ENCODE peak calls at places on chromosomes 11 and 22, in six cellular contexts. One of them, this sample, is unnamed.

GRCh38 chr22:50340157-50340879 is 2.8 kb upstream of the PPP6R2 start:
- DNase-seq in non-pigmented ciliary epithelial cell: no peak
- DNase-seq in stimulated activated CD8-positive, alpha-beta memory T cell treated with anti-CD3 and anti-CD28 coated beads, Interleukin-2, amount 100 ng/mL, for 1 hour: no peak
- DNase-seq in Right ventricle myocardium inferior: no peak
- DNase-seq in Right ventricle myocardium superior: no peak
- DNase-seq in lower lobe of right lung: no peak
- DNase-seq in this sample: no peak

GRCh38 chr11:33315822-33316221 is 58.6 kb downstream of the HIPK3 start:
- DNase-seq in Right ventricle myocardium inferior: no peak
- DNase-seq in lower lobe of right lung: no peak
- DNase-seq in Right ventricle myocardium superior: no peak
- DNase-seq in stimulated activated CD8-positive, alpha-beta memory T cell treated with anti-CD3 and anti-CD28 coated beads, Interleukin-2, amount 100 ng/mL, for 1 hour: no peak
- DNase-seq in non-pigmented ciliary epithelial cell: no peak
- DNase-seq in this sample: no peak

GRCh38 chr22:42939941-42940653 is 74.9 kb downstream of the PACSIN2 start:
- DNase-seq in stimulated activated CD8-positive, alpha-beta memory T cell treated with anti-CD3 and anti-CD28 coated beads, Interleukin-2, amount 100 ng/mL, for 1 hour: no peak
- DNase-seq in lower lobe of right lung: peak
- DNase-seq in Right ventricle myocardium inferior: no peak
- DNase-seq in non-pigmented ciliary epithelial cell: peak
- DNase-seq in Right ventricle myocardium superior: no peak
- DNase-seq in this sample: no peak

GRCh38 chr22:48710410-48710809 is 1117.3 kb downstream of the BRD1 start:
- DNase-seq in lower lobe of right lung: no peak
- DNase-seq in Right ventricle myocardium inferior: no peak
- DNase-seq in stimulated activated CD8-positive, alpha-beta memory T cell treated with anti-CD3 and anti-CD28 coated beads, Interleukin-2, amount 100 ng/mL, for 1 hour: no peak
- DNase-seq in Right ventricle myocardium superior: no peak
- DNase-seq in non-pigmented ciliary epithelial cell: no peak
- DNase-seq in this sample: no peak

GRCh38 chr22:39543095-39543494 is 10.5 kb upstream of the RPS19BP1 start:
- DNase-seq in non-pigmented ciliary epithelial cell: no peak
- DNase-seq in lower lobe of right lung: no peak
- DNase-seq in Right ventricle myocardium superior: no peak
- DNase-seq in Right ventricle myocardium inferior: no peak
- DNase-seq in stimulated activated CD8-positive, alpha-beta memory T cell treated with anti-CD3 and anti-CD28 coated beads, Interleukin-2, amount 100 ng/mL, for 1 hour: no peak
- DNase-seq in this sample: no peak

GRCh38 chr22:40525250-40525884 is 111.2 kb downstream of the MRTFA start:
- DNase-seq in Right ventricle myocardium superior: peak
- DNase-seq in stimulated activated CD8-positive, alpha-beta memory T cell treated with anti-CD3 and anti-CD28 coated beads, Interleukin-2, amount 100 ng/mL, for 1 hour: peak
- DNase-seq in Right ventricle myocardium inferior: peak
- DNase-seq in lower lobe of right lung: peak
- DNase-seq in non-pigmented ciliary epithelial cell: no peak
- DNase-seq in this sample: peak

GRCh38 chr11:48055292-48056132 is 75.2 kb downstream of the PTPRJ start:
- DNase-seq in Right ventricle myocardium superior: no peak
- DNase-seq in lower lobe of right lung: no peak
- DNase-seq in stimulated activated CD8-positive, alpha-beta memory T cell treated with anti-CD3 and anti-CD28 coated beads, Interleukin-2, amount 100 ng/mL, for 1 hour: peak
- DNase-seq in non-pigmented ciliary epithelial cell: peak
- DNase-seq in Right ventricle myocardium inferior: no peak
- DNase-seq in this sample: peak

GRCh38 chr11:795638-796564 is 2.2 kb downstream of the SLC25A22 start:
- DNase-seq in lower lobe of right lung: peak
- DNase-seq in non-pigmented ciliary epithelial cell: no peak
- DNase-seq in stimulated activated CD8-positive, alpha-beta memory T cell treated with anti-CD3 and anti-CD28 coated beads, Interleukin-2, amount 100 ng/mL, for 1 hour: peak
- DNase-seq in Right ventricle myocardium superior: peak
- DNase-seq in Right ventricle myocardium inferior: peak
- DNase-seq in this sample: peak

GRCh38 chr11:17077240-17077519 is 287 bp downstream of the RPS13 start:
- DNase-seq in lower lobe of right lung: no peak
- DNase-seq in stimulated activated CD8-positive, alpha-beta memory T cell treated with anti-CD3 and anti-CD28 coated beads, Interleukin-2, amount 100 ng/mL, for 1 hour: no peak
- DNase-seq in Right ventricle myocardium superior: no peak
- DNase-seq in non-pigmented ciliary epithelial cell: no peak
- DNase-seq in Right ventricle myocardium inferior: no peak
- DNase-seq in this sample: no peak

GRCh38 chr11:104873252-104873651 is 25.0 kb downstream of the CASP12 start:
- DNase-seq in Right ventricle myocardium inferior: no peak
- DNase-seq in stimulated activated CD8-positive, alpha-beta memory T cell treated with anti-CD3 and anti-CD28 coated beads, Interleukin-2, amount 100 ng/mL, for 1 hour: no peak
- DNase-seq in non-pigmented ciliary epithelial cell: no peak
- DNase-seq in lower lobe of right lung: no peak
- DNase-seq in Right ventricle myocardium superior: no peak
- DNase-seq in this sample: no peak

GRCh38 chr22:39251762-39252460 is 7.1 kb upstream of the PDGFB start:
- DNase-seq in lower lobe of right lung: no peak
- DNase-seq in non-pigmented ciliary epithelial cell: no peak
- DNase-seq in Right ventricle myocardium inferior: no peak
- DNase-seq in Right ventricle myocardium superior: no peak
- DNase-seq in stimulated activated CD8-positive, alpha-beta memory T cell treated with anti-CD3 and anti-CD28 coated beads, Interleukin-2, amount 100 ng/mL, for 1 hour: no peak
- DNase-seq in this sample: no peak

GRCh38 chr11:83023410-83023809 is 48.3 kb downstream of the RAB30 start:
- DNase-seq in lower lobe of right lung: no peak
- DNase-seq in stimulated activated CD8-positive, alpha-beta memory T cell treated with anti-CD3 and anti-CD28 coated beads, Interleukin-2, amount 100 ng/mL, for 1 hour: no peak
- DNase-seq in non-pigmented ciliary epithelial cell: no peak
- DNase-seq in Right ventricle myocardium inferior: no peak
- DNase-seq in Right ventricle myocardium superior: no peak
- DNase-seq in this sample: no peak

GRCh38 chr11:86632499-86633269 is 39.7 kb downstream of the ME3 start:
- DNase-seq in lower lobe of right lung: no peak
- DNase-seq in non-pigmented ciliary epithelial cell: peak
- DNase-seq in Right ventricle myocardium inferior: no peak
- DNase-seq in Right ventricle myocardium superior: no peak
- DNase-seq in stimulated activated CD8-positive, alpha-beta memory T cell treated with anti-CD3 and anti-CD28 coated beads, Interleukin-2, amount 100 ng/mL, for 1 hour: no peak
- DNase-seq in this sample: no peak

GRCh38 chr11:66857234-66857926 is 516 bp downstream of the LRFN4 start:
- DNase-seq in Right ventricle myocardium inferior: no peak
- DNase-seq in Right ventricle myocardium superior: no peak
- DNase-seq in lower lobe of right lung: no peak
- DNase-seq in non-pigmented ciliary epithelial cell: no peak
- DNase-seq in stimulated activated CD8-positive, alpha-beta memory T cell treated with anti-CD3 and anti-CD28 coated beads, Interleukin-2, amount 100 ng/mL, for 1 hour: no peak
- DNase-seq in this sample: no peak

GRCh38 chr11:119721129-119722120 is 7.6 kb downstream of the NECTIN1 start:
- DNase-seq in non-pigmented ciliary epithelial cell: no peak
- DNase-seq in stimulated activated CD8-positive, alpha-beta memory T cell treated with anti-CD3 and anti-CD28 coated beads, Interleukin-2, amount 100 ng/mL, for 1 hour: no peak
- DNase-seq in lower lobe of right lung: no peak
- DNase-seq in Right ventricle myocardium inferior: peak
- DNase-seq in Right ventricle myocardium superior: no peak
- DNase-seq in this sample: no peak

GRCh38 chr22:21621891-21622623 is 7.8 kb downstream of the YDJC start:
- DNase-seq in non-pigmented ciliary epithelial cell: no peak
- DNase-seq in Right ventricle myocardium inferior: no peak
- DNase-seq in Right ventricle myocardium superior: peak
- DNase-seq in lower lobe of right lung: peak
- DNase-seq in stimulated activated CD8-positive, alpha-beta memory T cell treated with anti-CD3 and anti-CD28 coated beads, Interleukin-2, amount 100 ng/mL, for 1 hour: no peak
- DNase-seq in this sample: no peak

This sample was measured in activated CD8-positive, alpha-beta memory T cell treated with anti-CD3 and anti-CD28 coated beads for 4 hours.